ENCODE peak calls at places on chromosome 22, in nine cellular contexts. One of them, this sample, is unnamed.

GRCh38 chr22:35930933-35931332 is 97.7 kb downstream of the RBFOX2 start:
- ATAC-seq in heart left ventricle: peak
- ATAC-seq in SK-N-SH treated with all-trans-retinoic acid at 6 μM for 48 hours: peak
- ATAC-seq in activated T-cell treated with anti-CD3 and anti-CD28 coated beads, Interleukin-2, amount 50 U/mL, for 72 hours: no peak
- ATAC-seq in upper lobe of right lung: peak
- ATAC-seq in activated CD8-positive, alpha-beta T cell treated with anti-CD3 and anti-CD28 coated beads for 36 hours: no peak
- ATAC-seq in Right ventricle myocardium superior: peak
- ATAC-seq in HCT116: peak
- ATAC-seq in pancreas: peak
- ATAC-seq in this sample: peak

GRCh38 chr22:31932863-31933262 is 11.5 kb upstream of the YWHAH start:
- ATAC-seq in heart left ventricle: peak
- ATAC-seq in activated CD8-positive, alpha-beta T cell treated with anti-CD3 and anti-CD28 coated beads for 36 hours: no peak
- ATAC-seq in Right ventricle myocardium superior: peak
- ATAC-seq in HCT116: no peak
- ATAC-seq in upper lobe of right lung: no peak
- ATAC-seq in activated T-cell treated with anti-CD3 and anti-CD28 coated beads, Interleukin-2, amount 50 U/mL, for 72 hours: no peak
- ATAC-seq in pancreas: no peak
- ATAC-seq in SK-N-SH treated with all-trans-retinoic acid at 6 μM for 48 hours: no peak
- ATAC-seq in this sample: no peak

GRCh38 chr22:45227645-45228400 is 12.9 kb downstream of the KIAA0930 start:
- ATAC-seq in pancreas: peak
- ATAC-seq in activated T-cell treated with anti-CD3 and anti-CD28 coated beads, Interleukin-2, amount 50 U/mL, for 72 hours: no peak
- ATAC-seq in Right ventricle myocardium superior: peak
- ATAC-seq in activated CD8-positive, alpha-beta T cell treated with anti-CD3 and anti-CD28 coated beads for 36 hours: no peak
- ATAC-seq in upper lobe of right lung: peak
- ATAC-seq in heart left ventricle: peak
- ATAC-seq in HCT116: no peak
- ATAC-seq in SK-N-SH treated with all-trans-retinoic acid at 6 μM for 48 hours: no peak
- ATAC-seq in this sample: no peak

GRCh38 chr22:50201191-50202129 is 649 bp downstream of the SELENOO start:
- ATAC-seq in activated CD8-positive, alpha-beta T cell treated with anti-CD3 and anti-CD28 coated beads for 36 hours: peak
- ATAC-seq in SK-N-SH treated with all-trans-retinoic acid at 6 μM for 48 hours: peak
- ATAC-seq in HCT116: peak
- ATAC-seq in upper lobe of right lung: peak
- ATAC-seq in heart left ventricle: peak
- ATAC-seq in activated T-cell treated with anti-CD3 and anti-CD28 coated beads, Interleukin-2, amount 50 U/mL, for 72 hours: peak
- ATAC-seq in pancreas: peak
- ATAC-seq in Right ventricle myocardium superior: peak
- ATAC-seq in this sample: peak

GRCh38 chr22:43891360-43892182 is at the start of gene PNPLA5:
- ATAC-seq in HCT116: peak
- ATAC-seq in heart left ventricle: no peak
- ATAC-seq in Right ventricle myocardium superior: no peak
- ATAC-seq in activated CD8-positive, alpha-beta T cell treated with anti-CD3 and anti-CD28 coated beads for 36 hours: peak
- ATAC-seq in upper lobe of right lung: no peak
- ATAC-seq in SK-N-SH treated with all-trans-retinoic acid at 6 μM for 48 hours: no peak
- ATAC-seq in pancreas: no peak
- ATAC-seq in activated T-cell treated with anti-CD3 and anti-CD28 coated beads, Interleukin-2, amount 50 U/mL, for 72 hours: peak
- ATAC-seq in this sample: no peak

GRCh38 chr22:24521791-24522245 is 26.7 kb downstream of the UPB1 start:
- ATAC-seq in activated CD8-positive, alpha-beta T cell treated with anti-CD3 and anti-CD28 coated beads for 36 hours: peak
- ATAC-seq in pancreas: peak
- ATAC-seq in upper lobe of right lung: peak
- ATAC-seq in Right ventricle myocardium superior: peak
- ATAC-seq in activated T-cell treated with anti-CD3 and anti-CD28 coated beads, Interleukin-2, amount 50 U/mL, for 72 hours: peak
- ATAC-seq in HCT116: peak
- ATAC-seq in heart left ventricle: peak
- ATAC-seq in SK-N-SH treated with all-trans-retinoic acid at 6 μM for 48 hours: peak
- ATAC-seq in this sample: peak

GRCh38 chr22:20972014-20972797 is 5.2 kb downstream of the AIFM3 start:
- ATAC-seq in activated T-cell treated with anti-CD3 and anti-CD28 coated beads, Interleukin-2, amount 50 U/mL, for 72 hours: no peak
- ATAC-seq in heart left ventricle: no peak
- ATAC-seq in HCT116: no peak
- ATAC-seq in Right ventricle myocardium superior: no peak
- ATAC-seq in pancreas: no peak
- ATAC-seq in SK-N-SH treated with all-trans-retinoic acid at 6 μM for 48 hours: no peak
- ATAC-seq in upper lobe of right lung: no peak
- ATAC-seq in activated CD8-positive, alpha-beta T cell treated with anti-CD3 and anti-CD28 coated beads for 36 hours: no peak
- ATAC-seq in this sample: no peak

GRCh38 chr22:17523925-17524324 is 39.4 kb upstream of the SLC25A18 start:
- ATAC-seq in activated T-cell treated with anti-CD3 and anti-CD28 coated beads, Interleukin-2, amount 50 U/mL, for 72 hours: no peak
- ATAC-seq in Right ventricle myocardium superior: no peak
- ATAC-seq in activated CD8-positive, alpha-beta T cell treated with anti-CD3 and anti-CD28 coated beads for 36 hours: no peak
- ATAC-seq in upper lobe of right lung: no peak
- ATAC-seq in pancreas: no peak
- ATAC-seq in HCT116: no peak
- ATAC-seq in heart left ventricle: no peak
- ATAC-seq in SK-N-SH treated with all-trans-retinoic acid at 6 μM for 48 hours: no peak
- ATAC-seq in this sample: no peak

GRCh38 chr22:50564289-50564688 is 1.6 kb upstream of the SYCE3 start:
- ATAC-seq in upper lobe of right lung: no peak
- ATAC-seq in SK-N-SH treated with all-trans-retinoic acid at 6 μM for 48 hours: no peak
- ATAC-seq in pancreas: no peak
- ATAC-seq in heart left ventricle: no peak
- ATAC-seq in Right ventricle myocardium superior: no peak
- ATAC-seq in HCT116: no peak
- ATAC-seq in activated CD8-positive, alpha-beta T cell treated with anti-CD3 and anti-CD28 coated beads for 36 hours: no peak
- ATAC-seq in activated T-cell treated with anti-CD3 and anti-CD28 coated beads, Interleukin-2, amount 50 U/mL, for 72 hours: no peak
- ATAC-seq in this sample: no peak

GRCh38 chr22:37208401-37209139 is 3.7 kb downstream of the SSTR3 start:
- ATAC-seq in pancreas: no peak
- ATAC-seq in activated T-cell treated with anti-CD3 and anti-CD28 coated beads, Interleukin-2, amount 50 U/mL, for 72 hours: no peak
- ATAC-seq in Right ventricle myocardium superior: no peak
- ATAC-seq in upper lobe of right lung: no peak
- ATAC-seq in SK-N-SH treated with all-trans-retinoic acid at 6 μM for 48 hours: no peak
- ATAC-seq in activated CD8-positive, alpha-beta T cell treated with anti-CD3 and anti-CD28 coated beads for 36 hours: no peak
- ATAC-seq in HCT116: no peak
- ATAC-seq in heart left ventricle: no peak
- ATAC-seq in this sample: no peak

GRCh38 chr22:42994276-42994916 is 20.6 kb downstream of the PACSIN2 start:
- ATAC-seq in upper lobe of right lung: peak
- ATAC-seq in HCT116: no peak
- ATAC-seq in Right ventricle myocardium superior: peak
- ATAC-seq in activated CD8-positive, alpha-beta T cell treated with anti-CD3 and anti-CD28 coated beads for 36 hours: no peak
- ATAC-seq in SK-N-SH treated with all-trans-retinoic acid at 6 μM for 48 hours: no peak
- ATAC-seq in activated T-cell treated with anti-CD3 and anti-CD28 coated beads, Interleukin-2, amount 50 U/mL, for 72 hours: no peak
- ATAC-seq in pancreas: peak
- ATAC-seq in heart left ventricle: peak
- ATAC-seq in this sample: peak

GRCh38 chr22:41260871-41261270 is 20.1 kb upstream of the CHADL start:
- ATAC-seq in HCT116: no peak
- ATAC-seq in pancreas: no peak
- ATAC-seq in Right ventricle myocardium superior: peak
- ATAC-seq in heart left ventricle: peak
- ATAC-seq in SK-N-SH treated with all-trans-retinoic acid at 6 μM for 48 hours: no peak
- ATAC-seq in upper lobe of right lung: no peak
- ATAC-seq in activated CD8-positive, alpha-beta T cell treated with anti-CD3 and anti-CD28 coated beads for 36 hours: no peak
- ATAC-seq in activated T-cell treated with anti-CD3 and anti-CD28 coated beads, Interleukin-2, amount 50 U/mL, for 72 hours: no peak
- ATAC-seq in this sample: no peak

GRCh38 chr22:35783943-35784614 is 66.4 kb downstream of the APOL5 start:
- ATAC-seq in HCT116: no peak
- ATAC-seq in upper lobe of right lung: peak
- ATAC-seq in Right ventricle myocardium superior: no peak
- ATAC-seq in activated T-cell treated with anti-CD3 and anti-CD28 coated beads, Interleukin-2, amount 50 U/mL, for 72 hours: no peak
- ATAC-seq in SK-N-SH treated with all-trans-retinoic acid at 6 μM for 48 hours: peak
- ATAC-seq in pancreas: no peak
- ATAC-seq in heart left ventricle: peak
- ATAC-seq in activated CD8-positive, alpha-beta T cell treated with anti-CD3 and anti-CD28 coated beads for 36 hours: no peak
- ATAC-seq in this sample: peak

GRCh38 chr22:37564111-37564711 is 3.9 kb downstream of the CDC42EP1 start:
- ATAC-seq in HCT116: no peak
- ATAC-seq in SK-N-SH treated with all-trans-retinoic acid at 6 μM for 48 hours: no peak
- ATAC-seq in activated T-cell treated with anti-CD3 and anti-CD28 coated beads, Interleukin-2, amount 50 U/mL, for 72 hours: no peak
- ATAC-seq in heart left ventricle: no peak
- ATAC-seq in upper lobe of right lung: no peak
- ATAC-seq in Right ventricle myocardium superior: no peak
- ATAC-seq in activated CD8-positive, alpha-beta T cell treated with anti-CD3 and anti-CD28 coated beads for 36 hours: no peak
- ATAC-seq in pancreas: no peak
- ATAC-seq in this sample: peak

GRCh38 chr22:31497148-31497938 is 1.0 kb downstream of the SFI1 start:
- ATAC-seq in heart left ventricle: no peak
- ATAC-seq in activated T-cell treated with anti-CD3 and anti-CD28 coated beads, Interleukin-2, amount 50 U/mL, for 72 hours: peak
- ATAC-seq in Right ventricle myocardium superior: no peak
- ATAC-seq in SK-N-SH treated with all-trans-retinoic acid at 6 μM for 48 hours: no peak
- ATAC-seq in pancreas: no peak
- ATAC-seq in HCT116: no peak
- ATAC-seq in upper lobe of right lung: no peak
- ATAC-seq in activated CD8-positive, alpha-beta T cell treated with anti-CD3 and anti-CD28 coated beads for 36 hours: no peak
- ATAC-seq in this sample: no peak

GRCh38 chr22:29141078-29141688 is 64.5 kb upstream of the EMID1 start:
- ATAC-seq in Right ventricle myocardium superior: no peak
- ATAC-seq in heart left ventricle: no peak
- ATAC-seq in SK-N-SH treated with all-trans-retinoic acid at 6 μM for 48 hours: no peak
- ATAC-seq in activated T-cell treated with anti-CD3 and anti-CD28 coated beads, Interleukin-2, amount 50 U/mL, for 72 hours: no peak
- ATAC-seq in upper lobe of right lung: no peak
- ATAC-seq in pancreas: no peak
- ATAC-seq in activated CD8-positive, alpha-beta T cell treated with anti-CD3 and anti-CD28 coated beads for 36 hours: no peak
- ATAC-seq in HCT116: no peak
- ATAC-seq in this sample: no peak

GRCh38 chr22:43995798-43996169 is 28.3 kb upstream of the PARVB start:
- ATAC-seq in activated CD8-positive, alpha-beta T cell treated with anti-CD3 and anti-CD28 coated beads for 36 hours: peak
- ATAC-seq in heart left ventricle: no peak
- ATAC-seq in upper lobe of right lung: no peak
- ATAC-seq in HCT116: no peak
- ATAC-seq in Right ventricle myocardium superior: no peak
- ATAC-seq in SK-N-SH treated with all-trans-retinoic acid at 6 μM for 48 hours: no peak
- ATAC-seq in activated T-cell treated with anti-CD3 and anti-CD28 coated beads, Interleukin-2, amount 50 U/mL, for 72 hours: peak
- ATAC-seq in pancreas: no peak
- ATAC-seq in this sample: no peak

GRCh38 chr22:50282361-50283144 is 12.4 kb upstream of the MAPK11 start:
- ATAC-seq in pancreas: peak
- ATAC-seq in HCT116: peak
- ATAC-seq in SK-N-SH treated with all-trans-retinoic acid at 6 μM for 48 hours: peak
- ATAC-seq in Right ventricle myocardium superior: peak
- ATAC-seq in upper lobe of right lung: peak
- ATAC-seq in activated CD8-positive, alpha-beta T cell treated with anti-CD3 and anti-CD28 coated beads for 36 hours: no peak
- ATAC-seq in activated T-cell treated with anti-CD3 and anti-CD28 coated beads, Interleukin-2, amount 50 U/mL, for 72 hours: no peak
- ATAC-seq in heart left ventricle: peak
- ATAC-seq in this sample: peak